ENCODE peak calls at places on chromosomes 16 and 17, in six cellular contexts. One of them, this sample, is unnamed.

GRCh38 chr17:65345261-65346060 is 208.3 kb downstream of the RGS9 start:
- DNase-seq in mesothelial cell of epicardium: no peak
- DNase-seq in EL: peak
- DNase-seq in astrocyte of the cerebellum: peak
- DNase-seq in activated naive CD4-positive, alpha-beta T cell: no peak
- DNase-seq in progenitor cell of endocrine pancreas: no peak
- DNase-seq in this sample: no peak

GRCh38 chr16:72990003-72990521 is 57.9 kb downstream of the ZFHX3 start:
- DNase-seq in mesothelial cell of epicardium: no peak
- DNase-seq in EL: peak
- DNase-seq in astrocyte of the cerebellum: no peak
- DNase-seq in activated naive CD4-positive, alpha-beta T cell: no peak
- DNase-seq in progenitor cell of endocrine pancreas: no peak
- DNase-seq in this sample: no peak

GRCh38 chr17:32928527-32929287 is 754 bp downstream of the TMEM98 start:
- DNase-seq in mesothelial cell of epicardium: no peak
- DNase-seq in EL: peak
- DNase-seq in astrocyte of the cerebellum: no peak
- DNase-seq in activated naive CD4-positive, alpha-beta T cell: no peak
- DNase-seq in progenitor cell of endocrine pancreas: no peak
- DNase-seq in this sample: no peak

GRCh38 chr17:78872486-78872885 is 30.5 kb downstream of the CEP295NL start:
- DNase-seq in mesothelial cell of epicardium: no peak
- DNase-seq in EL: no peak
- DNase-seq in astrocyte of the cerebellum: no peak
- DNase-seq in activated naive CD4-positive, alpha-beta T cell: no peak
- DNase-seq in progenitor cell of endocrine pancreas: no peak
- DNase-seq in this sample: no peak

GRCh38 chr16:63617047-63617989 is 1504.5 kb downstream of the CDH11 start:
- DNase-seq in mesothelial cell of epicardium: no peak
- DNase-seq in EL: no peak
- DNase-seq in astrocyte of the cerebellum: no peak
- DNase-seq in activated naive CD4-positive, alpha-beta T cell: no peak
- DNase-seq in progenitor cell of endocrine pancreas: no peak
- DNase-seq in this sample: no peak

GRCh38 chr16:50789757-50790156 is 47.9 kb downstream of the CYLD start:
- DNase-seq in mesothelial cell of epicardium: no peak
- DNase-seq in EL: no peak
- DNase-seq in astrocyte of the cerebellum: no peak
- DNase-seq in activated naive CD4-positive, alpha-beta T cell: no peak
- DNase-seq in progenitor cell of endocrine pancreas: no peak
- DNase-seq in this sample: no peak

GRCh38 chr17:17784599-17785264 is 52.1 kb downstream of the SREBF1 start:
- DNase-seq in mesothelial cell of epicardium: no peak
- DNase-seq in EL: no peak
- DNase-seq in astrocyte of the cerebellum: no peak
- DNase-seq in activated naive CD4-positive, alpha-beta T cell: peak
- DNase-seq in progenitor cell of endocrine pancreas: no peak
- DNase-seq in this sample: no peak

GRCh38 chr17:70544307-70544706 is 375.0 kb downstream of the KCNJ2 start:
- DNase-seq in mesothelial cell of epicardium: no peak
- DNase-seq in EL: no peak
- DNase-seq in astrocyte of the cerebellum: no peak
- DNase-seq in activated naive CD4-positive, alpha-beta T cell: no peak
- DNase-seq in progenitor cell of endocrine pancreas: no peak
- DNase-seq in this sample: no peak

GRCh38 chr17:29569245-29569950 is 897 bp downstream of the TP53I13 start:
- DNase-seq in mesothelial cell of epicardium: no peak
- DNase-seq in EL: peak
- DNase-seq in astrocyte of the cerebellum: no peak
- DNase-seq in activated naive CD4-positive, alpha-beta T cell: no peak
- DNase-seq in progenitor cell of endocrine pancreas: no peak
- DNase-seq in this sample: no peak

GRCh38 chr16:1427473-1428461 is 3.1 kb upstream of the PERCC1 start:
- DNase-seq in mesothelial cell of epicardium: no peak
- DNase-seq in EL: no peak
- DNase-seq in astrocyte of the cerebellum: no peak
- DNase-seq in activated naive CD4-positive, alpha-beta T cell: no peak
- DNase-seq in progenitor cell of endocrine pancreas: no peak
- DNase-seq in this sample: no peak

GRCh38 chr16:20202747-20203146 is 124.6 kb downstream of the GP2 start:
- DNase-seq in mesothelial cell of epicardium: no peak
- DNase-seq in EL: no peak
- DNase-seq in astrocyte of the cerebellum: no peak
- DNase-seq in activated naive CD4-positive, alpha-beta T cell: no peak
- DNase-seq in progenitor cell of endocrine pancreas: no peak
- DNase-seq in this sample: no peak

GRCh38 chr17:52297230-52298010 is 138.9 kb upstream of the CA10 start:
- DNase-seq in mesothelial cell of epicardium: no peak
- DNase-seq in EL: no peak
- DNase-seq in astrocyte of the cerebellum: no peak
- DNase-seq in activated naive CD4-positive, alpha-beta T cell: no peak
- DNase-seq in progenitor cell of endocrine pancreas: no peak
- DNase-seq in this sample: no peak

GRCh38 chr16:50697881-50698767 is 4.7 kb downstream of the NOD2 start:
- DNase-seq in mesothelial cell of epicardium: no peak
- DNase-seq in EL: peak
- DNase-seq in astrocyte of the cerebellum: peak
- DNase-seq in activated naive CD4-positive, alpha-beta T cell: no peak
- DNase-seq in progenitor cell of endocrine pancreas: no peak
- DNase-seq in this sample: no peak

GRCh38 chr17:33023790-33024189 is 32.1 kb downstream of the SPACA3 start:
- DNase-seq in mesothelial cell of epicardium: no peak
- DNase-seq in EL: no peak
- DNase-seq in astrocyte of the cerebellum: no peak
- DNase-seq in activated naive CD4-positive, alpha-beta T cell: no peak
- DNase-seq in progenitor cell of endocrine pancreas: no peak
- DNase-seq in this sample: no peak

GRCh38 chr17:76523084-76524037 is 14.1 kb downstream of the CYGB start:
- DNase-seq in mesothelial cell of epicardium: peak
- DNase-seq in EL: peak
- DNase-seq in astrocyte of the cerebellum: no peak
- DNase-seq in activated naive CD4-positive, alpha-beta T cell: peak
- DNase-seq in progenitor cell of endocrine pancreas: peak
- DNase-seq in this sample: peak

GRCh38 chr17:49344914-49345313 is 17.1 kb downstream of the ZNF652 start:
- DNase-seq in mesothelial cell of epicardium: no peak
- DNase-seq in EL: peak
- DNase-seq in astrocyte of the cerebellum: no peak
- DNase-seq in activated naive CD4-positive, alpha-beta T cell: no peak
- DNase-seq in progenitor cell of endocrine pancreas: no peak
- DNase-seq in this sample: no peak

GRCh38 chr17:79667746-79668145 is 56.9 kb upstream of the RBFOX3 start:
- DNase-seq in mesothelial cell of epicardium: no peak
- DNase-seq in EL: no peak
- DNase-seq in astrocyte of the cerebellum: no peak
- DNase-seq in activated naive CD4-positive, alpha-beta T cell: no peak
- DNase-seq in progenitor cell of endocrine pancreas: no peak
- DNase-seq in this sample: no peak

GRCh38 chr16:90046971-90047713 is 27.9 kb upstream of the DBNDD1 start:
- DNase-seq in mesothelial cell of epicardium: no peak
- DNase-seq in EL: peak
- DNase-seq in astrocyte of the cerebellum: no peak
- DNase-seq in activated naive CD4-positive, alpha-beta T cell: no peak
- DNase-seq in progenitor cell of endocrine pancreas: no peak
- DNase-seq in this sample: no peak

GRCh38 chr17:47733414-47734288 is 615 bp downstream of the TBX21 start:
- DNase-seq in mesothelial cell of epicardium: no peak
- DNase-seq in EL: no peak
- DNase-seq in astrocyte of the cerebellum: no peak
- DNase-seq in activated naive CD4-positive, alpha-beta T cell: no peak
- DNase-seq in progenitor cell of endocrine pancreas: no peak
- DNase-seq in this sample: no peak

GRCh38 chr17:8167526-8167925 is 4.8 kb upstream of the VAMP2 start:
- DNase-seq in mesothelial cell of epicardium: no peak
- DNase-seq in EL: no peak
- DNase-seq in astrocyte of the cerebellum: no peak
- DNase-seq in activated naive CD4-positive, alpha-beta T cell: no peak
- DNase-seq in progenitor cell of endocrine pancreas: no peak
- DNase-seq in this sample: no peak

GRCh38 chr17:19331134-19331533 is 31.4 kb downstream of the B9D1 start:
- DNase-seq in mesothelial cell of epicardium: no peak
- DNase-seq in EL: peak
- DNase-seq in astrocyte of the cerebellum: peak
- DNase-seq in activated naive CD4-positive, alpha-beta T cell: no peak
- DNase-seq in progenitor cell of endocrine pancreas: no peak
- DNase-seq in this sample: no peak

GRCh38 chr17:31595076-31595475 is 203.6 kb downstream of the RAB11FIP4 start:
- DNase-seq in mesothelial cell of epicardium: no peak
- DNase-seq in EL: peak
- DNase-seq in astrocyte of the cerebellum: no peak
- DNase-seq in activated naive CD4-positive, alpha-beta T cell: no peak
- DNase-seq in progenitor cell of endocrine pancreas: no peak
- DNase-seq in this sample: no peak

GRCh38 chr16:55949518-55949917 is 74.3 kb upstream of the CES5A start:
- DNase-seq in mesothelial cell of epicardium: no peak
- DNase-seq in EL: peak
- DNase-seq in astrocyte of the cerebellum: no peak
- DNase-seq in activated naive CD4-positive, alpha-beta T cell: no peak
- DNase-seq in progenitor cell of endocrine pancreas: no peak
- DNase-seq in this sample: no peak

GRCh38 chr17:44608732-44609435 is 47.4 kb upstream of the MEIOC start:
- DNase-seq in mesothelial cell of epicardium: no peak
- DNase-seq in EL: peak
- DNase-seq in astrocyte of the cerebellum: no peak
- DNase-seq in activated naive CD4-positive, alpha-beta T cell: no peak
- DNase-seq in progenitor cell of endocrine pancreas: no peak
- DNase-seq in this sample: no peak

GRCh38 chr16:17556276-17557052 is 85.7 kb upstream of the XYLT1 start:
- DNase-seq in mesothelial cell of epicardium: no peak
- DNase-seq in EL: peak
- DNase-seq in astrocyte of the cerebellum: no peak
- DNase-seq in activated naive CD4-positive, alpha-beta T cell: no peak
- DNase-seq in progenitor cell of endocrine pancreas: no peak
- DNase-seq in this sample: peak

GRCh38 chr17:27915715-27916114 is 22.6 kb upstream of the LYRM9 start:
- DNase-seq in mesothelial cell of epicardium: no peak
- DNase-seq in EL: no peak
- DNase-seq in astrocyte of the cerebellum: no peak
- DNase-seq in activated naive CD4-positive, alpha-beta T cell: no peak
- DNase-seq in progenitor cell of endocrine pancreas: no peak
- DNase-seq in this sample: no peak

GRCh38 chr17:9900019-9900594 is 5.0 kb downstream of the RCVRN start:
- DNase-seq in mesothelial cell of epicardium: no peak
- DNase-seq in EL: peak
- DNase-seq in astrocyte of the cerebellum: no peak
- DNase-seq in activated naive CD4-positive, alpha-beta T cell: no peak
- DNase-seq in progenitor cell of endocrine pancreas: no peak
- DNase-seq in this sample: no peak

GRCh38 chr16:83609178-83609577 is 198.6 kb upstream of the HSBP1 start:
- DNase-seq in mesothelial cell of epicardium: no peak
- DNase-seq in EL: peak
- DNase-seq in astrocyte of the cerebellum: no peak
- DNase-seq in activated naive CD4-positive, alpha-beta T cell: no peak
- DNase-seq in progenitor cell of endocrine pancreas: no peak
- DNase-seq in this sample: no peak

GRCh38 chr16:84059111-84059510 is 16.5 kb upstream of the SLC38A8 start:
- DNase-seq in mesothelial cell of epicardium: no peak
- DNase-seq in EL: no peak
- DNase-seq in astrocyte of the cerebellum: no peak
- DNase-seq in activated naive CD4-positive, alpha-beta T cell: no peak
- DNase-seq in progenitor cell of endocrine pancreas: no peak
- DNase-seq in this sample: no peak

GRCh38 chr17:43825567-43825966 is 7.4 kb downstream of the MPP3 start:
- DNase-seq in mesothelial cell of epicardium: no peak
- DNase-seq in EL: no peak
- DNase-seq in astrocyte of the cerebellum: no peak
- DNase-seq in activated naive CD4-positive, alpha-beta T cell: no peak
- DNase-seq in progenitor cell of endocrine pancreas: no peak
- DNase-seq in this sample: no peak

GRCh38 chr17:40679523-40679907 is 14.5 kb upstream of the KRT222 start:
- DNase-seq in mesothelial cell of epicardium: no peak
- DNase-seq in EL: no peak
- DNase-seq in astrocyte of the cerebellum: no peak
- DNase-seq in activated naive CD4-positive, alpha-beta T cell: no peak
- DNase-seq in progenitor cell of endocrine pancreas: no peak
- DNase-seq in this sample: no peak

GRCh38 chr16:53773150-53773846 is 69.3 kb downstream of the FTO start:
- DNase-seq in mesothelial cell of epicardium: no peak
- DNase-seq in EL: peak
- DNase-seq in astrocyte of the cerebellum: peak
- DNase-seq in activated naive CD4-positive, alpha-beta T cell: no peak
- DNase-seq in progenitor cell of endocrine pancreas: no peak
- DNase-seq in this sample: no peak